ENCODE peak calls at places on chromosomes 4 and X, in seven cellular contexts. O is neural progenitor cell, V is fibroblast of pulmonary artery, Q is cardiac fibroblast, B is endodermal cell, P is cardiac muscle cell, K is omental fat pad. A is an unnamed sample.

GRCh38 chrX:13487731-13488505 is 81.5 kb upstream of the EGFL6 start:
- DNase-seq in B (peak), V (peak), O (peak), Q (peak), K (no peak), P (peak), A (no peak)

GRCh38 chr4:113740857-113741379 is 20.6 kb downstream of the CAMK2D start:
- DNase-seq in V (no peak), Q (no peak), O (no peak), P (no peak), K (no peak), B (no peak), A (no peak)

GRCh38 chr4:110058677-110059076 is 139.7 kb downstream of the ELOVL6 start:
- DNase-seq in O (no peak), K (no peak), P (no peak), V (no peak), Q (no peak), B (no peak), A (no peak)

GRCh38 chr4:152052431-152053057 is 291.7 kb upstream of the GATB start:
- DNase-seq in K (no peak), V (peak), P (peak), Q (peak), B (no peak), O (no peak), A (no peak)

GRCh38 chr4:167622481-167623240 is 388.4 kb upstream of the SPOCK3 start:
- DNase-seq in O (peak), B (peak), P (peak), V (peak), Q (peak), K (no peak), A (peak)

GRCh38 chrX:56068274-56068758 is 163.8 kb upstream of the KLF8 start:
- DNase-seq in B (peak), P (no peak), V (no peak), K (no peak), Q (no peak), O (no peak), A (no peak)

GRCh38 chrX:17967888-17968287 is 106.8 kb upstream of the RAI2 start:
- DNase-seq in V (no peak), B (no peak), P (no peak), O (peak), K (no peak), Q (no peak), A (no peak)

GRCh38 chr4:165763640-165764039 is 109.4 kb upstream of the TLL1 start:
- DNase-seq in P (no peak), B (no peak), K (no peak), V (no peak), Q (no peak), O (no peak), A (no peak)

GRCh38 chrX:125769628-125770027 is 396.5 kb downstream of the DCAF12L2 start:
- DNase-seq in O (no peak), K (no peak), V (no peak), B (no peak), Q (no peak), P (no peak), A (no peak)

GRCh38 chrX:125203737-125204578 is 115.7 kb upstream of the TEX13C start:
- DNase-seq in O (peak), V (no peak), K (no peak), P (no peak), Q (peak), B (peak), A (peak)

GRCh38 chr4:166252487-166253402 is 379.7 kb downstream of the TLL1 start:
- DNase-seq in V (peak), O (peak), K (no peak), P (peak), B (peak), Q (peak), A (no peak)

GRCh38 chrX:130770615-130771014 is 132.4 kb downstream of the ENOX2 start:
- DNase-seq in Q (peak), K (no peak), P (peak), V (peak), B (no peak), O (no peak), A (no peak)

GRCh38 chr4:38090450-38091246 is 130.4 kb downstream of the PTTG2 start:
- DNase-seq in V (no peak), B (no peak), O (no peak), P (no peak), Q (no peak), K (no peak), A (no peak)

GRCh38 chrX:68832101-68832416 is 3.2 kb downstream of the EFNB1 start:
- DNase-seq in O (peak), Q (peak), B (peak), V (peak), P (peak), K (no peak), A (peak)

GRCh38 chrX:149493567-149494562 is 11.2 kb downstream of the IDS start:
- DNase-seq in V (no peak), Q (peak), P (no peak), K (no peak), O (no peak), B (peak), A (no peak)

GRCh38 chr4:114132830-114133229 is 153.4 kb upstream of the ARSJ start:
- DNase-seq in P (peak), K (no peak), Q (peak), V (peak), O (peak), B (no peak), A (no peak)

GRCh38 chr4:55933611-55934010 is 15.1 kb upstream of the CEP135 start:
- DNase-seq in O (no peak), P (no peak), Q (no peak), B (no peak), V (no peak), K (no peak), A (no peak)

GRCh38 chrX:120452131-120452530 is 17.0 kb downstream of the LAMP2 start:
- DNase-seq in V (peak), P (peak), O (peak), Q (peak), B (peak), K (no peak), A (no peak)

GRCh38 chr4:179196511-179196910 is 1754.3 kb upstream of the AGA start:
- DNase-seq in B (no peak), V (peak), Q (no peak), O (peak), P (no peak), K (no peak), A (no peak)

GRCh38 chr4:77959566-77960338 is 97.1 kb downstream of the MRPL1 start:
- DNase-seq in O (peak), Q (peak), V (peak), B (no peak), P (peak), K (no peak), A (no peak)

GRCh38 chr4:85391568-85392410 is 83.2 kb upstream of the ARHGAP24 start:
- DNase-seq in P (no peak), B (no peak), K (no peak), O (no peak), V (no peak), Q (peak), A (no peak)

GRCh38 chrX:8879750-8880149 is 78.6 kb upstream of the FAM9A start:
- DNase-seq in K (no peak), V (peak), Q (peak), B (peak), O (peak), P (peak), A (no peak)

GRCh38 chr4:142040043-142040442 is 403.7 kb downstream of the IL15 start:
- DNase-seq in Q (no peak), P (no peak), V (no peak), B (peak), K (no peak), O (peak), A (no peak)

GRCh38 chrX:112961981-112962380 is 121.3 kb upstream of the AMOT start:
- DNase-seq in Q (no peak), O (no peak), V (no peak), K (no peak), P (peak), B (no peak), A (no peak)

GRCh38 chr4:21893136-21893535 is 55.4 kb downstream of the KCNIP4 start:
- DNase-seq in V (no peak), Q (no peak), K (no peak), O (no peak), P (no peak), B (no peak), A (no peak)

GRCh38 chr4:87122252-87122651 is 98.2 kb downstream of the KLHL8 start:
- DNase-seq in K (no peak), V (peak), Q (no peak), O (no peak), B (no peak), P (peak), A (no peak)

GRCh38 chrX:105745863-105746262 is 76.5 kb upstream of the NRK start:
- DNase-seq in P (no peak), K (no peak), V (no peak), O (no peak), B (peak), Q (no peak), A (no peak)

GRCh38 chr4:185811509-185812364 is at the start of gene SORBS2:
- DNase-seq in B (no peak), O (peak), P (peak), K (no peak), V (peak), Q (peak), A (no peak)

GRCh38 chr4:168272488-168272887 is 46.1 kb downstream of the DDX60 start:
- DNase-seq in P (no peak), O (no peak), Q (no peak), B (no peak), V (no peak), K (no peak), A (no peak)

GRCh38 chrX:13506574-13506973 is 62.8 kb upstream of the EGFL6 start:
- DNase-seq in K (no peak), B (peak), P (peak), O (peak), V (peak), Q (peak), A (peak)

GRCh38 chr4:118742050-118742449 is 56.9 kb downstream of the METTL14 start:
- DNase-seq in B (no peak), Q (no peak), O (no peak), K (no peak), V (no peak), P (peak), A (no peak)
- TF ChIP-seq CTCF in B (no peak), Q (no peak), O (no peak), K (no peak), V (no peak), P (no peak), A (no peak)

DNA sequence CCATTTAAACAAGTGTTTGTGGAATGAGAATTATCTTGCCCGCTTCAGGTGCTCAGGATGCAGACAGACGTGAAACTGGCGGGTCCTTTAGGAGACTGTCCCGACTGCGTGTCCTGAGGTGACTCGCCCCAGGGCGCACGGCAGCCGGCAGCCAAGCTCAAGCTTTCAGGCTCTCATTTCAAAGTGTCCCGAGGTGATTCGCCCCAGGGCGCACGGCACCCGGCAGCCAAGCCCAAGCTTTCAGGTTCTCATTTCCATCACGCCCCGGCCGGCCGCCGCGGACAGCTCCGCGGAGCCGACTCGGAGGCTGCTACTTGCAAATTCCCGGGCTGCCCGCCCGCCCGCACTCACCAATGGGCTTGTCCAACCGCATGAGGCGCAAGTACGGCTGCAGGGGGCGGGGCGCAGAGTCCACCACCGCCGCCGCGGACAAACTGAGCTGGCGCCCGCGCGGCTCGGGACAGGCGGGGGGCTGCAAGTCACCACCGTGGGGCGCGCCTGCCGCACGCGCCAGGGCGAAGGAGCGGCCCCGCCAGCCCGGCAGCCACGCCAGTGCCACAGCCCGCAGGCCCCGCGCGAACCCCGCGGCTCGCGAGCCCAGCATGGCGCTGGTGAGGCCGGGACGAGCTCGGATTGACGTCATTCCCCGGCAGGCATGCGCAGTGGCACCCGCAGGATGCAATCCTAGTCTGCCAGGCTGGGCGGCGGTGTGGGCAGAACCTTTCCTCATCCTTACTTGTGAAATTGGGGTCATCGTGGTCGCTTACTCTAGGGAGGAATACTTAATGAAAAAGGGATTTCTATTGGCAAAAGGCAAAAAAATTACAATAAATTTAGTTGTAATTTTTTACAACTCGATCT is at the start of gene COQ2:
- DNase-seq in Q (peak), P (peak), O (peak), B (peak), K (peak), V (peak), A (peak)
- TF ChIP-seq CTCF in Q (no peak), P (peak), O (peak), B (peak), K (no peak), V (peak), A (no peak)

GRCh38 chr4:17280266-17280665 is 231.6 kb downstream of the QDPR start:
- DNase-seq in O (no peak), V (no peak), P (no peak), B (no peak), Q (no peak), K (no peak), A (no peak)
- TF ChIP-seq CTCF in O (peak), V (no peak), P (no peak), B (peak), Q (no peak), K (no peak), A (no peak)

GRCh38 chrX:47751670-47752069 is 85.0 kb upstream of the ZNF81 start:
- DNase-seq in V (peak), P (peak), K (no peak), B (peak), Q (peak), O (peak), A (no peak)
- TF ChIP-seq CTCF in V (peak), P (peak), K (no peak), B (peak), Q (peak), O (peak), A (no peak)

GRCh38 chrX:153578200-153578835 is 20.6 kb downstream of the CCNQ start:
- DNase-seq in Q (no peak), B (peak), K (no peak), V (no peak), O (peak), P (no peak), A (no peak)

GRCh38 chrX:153583433-153583832 is 15.5 kb downstream of the CCNQ start:
- DNase-seq in Q (peak), B (no peak), V (peak), O (no peak), P (no peak), K (no peak), A (no peak)

GRCh38 chrX:153582896-153583295 is 16.0 kb downstream of the CCNQ start:
- DNase-seq in K (no peak), Q (peak), P (peak), O (peak), B (no peak), V (peak), A (no peak)

GRCh38 chrX:153576961-153577360 is 22.0 kb downstream of the CCNQ start:
- DNase-seq in B (no peak), P (no peak), O (no peak), Q (no peak), K (no peak), V (no peak), A (no peak)

DNA sequence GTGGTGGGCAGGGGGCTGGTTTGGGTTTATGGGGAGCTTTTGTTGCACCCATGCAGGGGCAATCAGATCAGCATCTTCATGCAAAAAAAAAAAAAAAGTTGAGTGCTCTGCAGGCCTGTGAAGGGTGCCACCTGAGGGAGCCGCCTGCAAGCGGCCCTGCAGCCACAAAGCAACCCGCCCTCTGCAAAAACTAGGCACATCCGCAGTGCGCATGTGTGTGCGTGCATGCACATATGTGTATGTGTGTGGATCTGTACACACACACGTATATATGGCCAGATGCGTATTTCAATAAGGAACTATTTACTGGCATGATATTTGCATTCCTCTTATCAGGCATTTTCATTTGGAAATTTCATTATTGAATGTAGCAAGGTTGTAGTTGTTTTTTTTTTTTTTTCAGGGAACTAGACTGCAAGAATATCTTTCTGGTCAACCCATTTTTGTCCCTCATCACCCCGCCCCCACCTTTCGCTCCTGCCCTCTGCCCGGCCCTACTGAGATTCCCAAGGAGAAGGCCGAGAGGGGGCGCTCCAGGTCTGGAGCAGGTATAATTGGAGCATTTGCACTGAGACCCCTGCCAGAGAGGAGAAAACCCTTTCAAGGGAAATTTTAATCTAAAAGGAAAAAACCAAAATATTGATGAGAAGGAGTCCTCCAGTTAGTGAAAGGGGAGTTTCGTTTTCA is 18.1 kb downstream of the CCNQ start:
- DNase-seq in K (no peak), O (peak), V (no peak), P (no peak), B (peak), Q (no peak), A (no peak)
- TF ChIP-seq CTCF in K (no peak), O (peak), V (peak), P (no peak), B (peak), Q (no peak), A (no peak)

DNA sequence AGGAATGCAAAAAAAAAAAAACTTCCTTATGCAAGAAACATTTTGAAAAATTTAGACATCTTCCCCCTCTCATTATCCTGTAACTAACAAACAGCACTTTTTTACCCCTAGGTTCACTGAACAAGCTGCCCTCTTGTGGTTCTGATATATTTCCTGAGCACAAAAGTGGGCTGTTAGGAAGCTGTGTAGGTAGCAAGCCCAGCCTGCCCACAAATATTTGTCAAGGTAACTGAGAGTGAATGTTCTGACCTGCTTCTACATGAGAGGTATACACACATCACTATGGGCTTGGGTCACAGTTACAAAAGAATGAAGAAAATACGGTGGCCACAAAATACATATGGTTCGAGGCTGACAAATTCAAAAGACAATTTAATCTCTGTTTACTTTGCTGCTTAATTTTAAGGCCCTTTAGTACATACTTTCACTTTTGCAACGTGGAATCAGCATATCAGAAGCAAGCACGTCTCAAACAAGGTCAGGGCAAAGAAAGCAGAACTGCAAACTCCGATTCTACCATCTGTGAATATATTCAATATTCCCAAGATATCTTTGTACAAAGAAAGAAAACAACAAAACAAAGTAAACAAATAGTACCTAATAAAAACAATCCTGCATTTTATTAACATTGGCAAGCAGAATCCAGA is 78.6 kb downstream of the RBM47 start:
- DNase-seq in O (peak), P (peak), B (no peak), K (no peak), V (peak), Q (peak), A (no peak)
- TF ChIP-seq CTCF in O (peak), P (peak), B (peak), K (no peak), V (peak), Q (peak), A (no peak)

GRCh38 chrX:16719334-16720084 is at the start of gene SYAP1:
- DNase-seq in B (peak), V (peak), P (peak), Q (peak), K (peak), O (peak), A (peak)
- TF ChIP-seq CTCF in B (no peak), V (no peak), P (no peak), Q (no peak), K (no peak), O (peak), A (no peak)

GRCh38 chr4:8745036-8745827 is 126.4 kb downstream of the HMX1 start:
- DNase-seq in P (no peak), K (no peak), B (peak), V (no peak), Q (no peak), O (peak), A (no peak)

GRCh38 chr4:8746523-8747466 is 124.8 kb downstream of the HMX1 start:
- DNase-seq in O (no peak), B (peak), V (no peak), Q (no peak), P (no peak), K (no peak), A (peak)

GRCh38 chr4:8745828-8746225 is 125.8 kb downstream of the HMX1 start:
- DNase-seq in Q (no peak), K (no peak), V (no peak), B (peak), P (no peak), O (no peak), A (no peak)

GRCh38 chr4:8742546-8742945 is 129.1 kb downstream of the HMX1 start:
- DNase-seq in V (no peak), O (no peak), P (no peak), Q (no peak), B (peak), K (no peak), A (no peak)

GRCh38 chr4:8744083-8744805 is 127.4 kb downstream of the HMX1 start:
- DNase-seq in P (no peak), B (peak), K (no peak), O (no peak), V (no peak), Q (no peak), A (peak)
- TF ChIP-seq CTCF in P (no peak), B (peak), K (no peak), O (peak), V (no peak), Q (no peak), A (no peak)